ENCODE peak calls at places on chromosome 1, in four cellular contexts. K is dorsolateral prefrontal cortex, J is aorta, V is NT2/D1. F is an unnamed sample.

GRCh38 chr1:56580771-56581170 is 1.4 kb upstream of the PLPP3 start:
- DNase-seq in K (no peak), J (no peak), V (no peak), F (no peak)

GRCh38 chr1:109025691-109026090 is 16.2 kb downstream of the WDR47 start:
- DNase-seq in K (no peak), J (no peak), V (no peak), F (no peak)

GRCh38 chr1:47894718-47895393 is 102.3 kb downstream of the TRABD2B start:
- DNase-seq in K (no peak), J (no peak), V (peak), F (peak)

GRCh38 chr1:203219171-203219570 is 10.3 kb downstream of the CHIT1 start:
- DNase-seq in K (no peak), J (no peak), V (no peak), F (no peak)

GRCh38 chr1:196651637-196652215 is at the start of gene CFH:
- DNase-seq in K (no peak), J (no peak), V (no peak), F (no peak)

GRCh38 chr1:245242989-245243388 is 88.2 kb downstream of the KIF26B start:
- DNase-seq in K (no peak), J (no peak), V (no peak), F (peak)

GRCh38 chr1:38500352-38500751 is 359.2 kb downstream of the RRAGC start:
- DNase-seq in K (no peak), J (no peak), V (no peak), F (no peak)

GRCh38 chr1:212760126-212760823 is 31.3 kb downstream of the NSL1 start:
- DNase-seq in K (no peak), J (no peak), V (peak), F (peak)

GRCh38 chr1:81201779-81202178 is 599.0 kb upstream of the ADGRL2 start:
- DNase-seq in K (no peak), J (no peak), V (no peak), F (no peak)

GRCh38 chr1:19709255-19709765 is 44.6 kb downstream of the HTR6 start:
- DNase-seq in K (no peak), J (no peak), V (no peak), F (no peak)

DNA sequence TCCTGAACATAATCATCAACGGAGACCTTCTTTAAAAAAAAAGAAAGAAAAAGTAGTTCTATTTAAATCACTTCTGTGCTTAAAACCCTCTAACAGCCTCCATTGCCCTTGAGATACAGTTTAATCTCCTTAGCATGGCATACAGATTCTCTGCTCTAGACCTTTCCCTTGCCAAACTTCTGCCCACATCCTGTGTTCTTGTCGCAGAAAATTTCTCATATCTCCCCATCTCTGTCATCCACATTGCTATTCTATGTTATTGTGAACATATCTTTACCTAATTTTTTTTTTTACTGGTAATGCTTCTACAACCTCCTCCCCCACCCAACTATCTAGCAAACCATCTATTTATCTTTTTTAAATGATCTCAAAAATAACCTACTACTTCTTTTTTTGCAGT is 135.7 kb upstream of the PROX1 start:
- DNase-seq in K (no peak), J (no peak), V (no peak), F (no peak)
- H3K4me3 ChIP-seq in K (no peak), J (no peak), V (no peak), F (no peak)

GRCh38 chr1:22529901-22530621 is 33.2 kb upstream of the EPHA8 start:
- DNase-seq in K (no peak), J (peak), V (no peak), F (no peak)

GRCh38 chr1:22533244-22533643 is 30.0 kb upstream of the EPHA8 start:
- DNase-seq in K (no peak), J (no peak), V (no peak), F (no peak)

GRCh38 chr1:22531251-22531650 is 32.0 kb upstream of the EPHA8 start:
- DNase-seq in K (no peak), J (no peak), V (no peak), F (no peak)

GRCh38 chr1:22528451-22528850 is 34.8 kb upstream of the EPHA8 start:
- DNase-seq in K (no peak), J (no peak), V (no peak), F (no peak)

DNA sequence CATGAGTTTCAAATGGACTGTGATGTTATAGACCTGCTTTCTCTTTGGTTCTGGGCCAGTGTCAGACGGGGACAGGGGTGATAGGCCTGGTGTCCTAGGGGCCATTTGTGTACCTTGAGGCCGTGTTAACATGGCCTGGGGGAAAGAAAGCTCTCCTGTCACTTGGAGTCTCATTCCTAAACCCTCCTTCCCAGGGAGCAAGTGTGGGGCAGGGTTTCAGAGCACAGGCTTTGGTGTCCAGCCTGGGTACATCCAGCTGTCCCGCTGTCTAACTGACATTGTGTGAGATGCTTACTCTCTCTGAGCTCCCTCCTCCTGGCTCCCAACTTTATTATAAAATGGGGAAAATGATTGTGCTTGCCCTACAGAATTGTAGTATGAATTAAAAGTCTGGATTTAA is 32.6 kb upstream of the EPHA8 start:
- DNase-seq in K (no peak), J (no peak), V (no peak), F (no peak)
- H3K4me3 ChIP-seq in K (no peak), J (no peak), V (no peak), F (no peak)

DNA sequence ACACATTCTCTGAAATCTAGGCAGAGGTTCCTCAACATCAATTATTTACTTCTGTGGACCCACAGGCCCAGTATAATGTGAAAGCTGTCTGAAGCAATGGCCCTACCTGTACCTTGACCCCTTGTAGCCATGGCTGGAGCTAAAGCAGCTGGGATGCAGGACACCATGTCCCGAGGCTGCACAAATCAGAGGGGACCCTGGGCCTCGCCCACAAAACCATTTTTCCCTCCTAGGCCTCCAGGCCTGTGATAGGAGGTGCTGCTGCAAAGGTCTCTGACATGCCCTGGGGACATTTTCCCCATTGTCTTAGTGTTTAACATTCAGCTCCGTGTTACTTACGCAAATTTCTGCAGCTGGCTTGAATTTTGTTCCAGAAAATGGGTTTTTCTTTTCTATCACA is 110.5 kb downstream of the BRINP3 start:
- DNase-seq in K (no peak), J (no peak), V (no peak), F (no peak)
- H3K4me3 ChIP-seq in K (no peak), J (no peak), V (no peak), F (no peak)

DNA sequence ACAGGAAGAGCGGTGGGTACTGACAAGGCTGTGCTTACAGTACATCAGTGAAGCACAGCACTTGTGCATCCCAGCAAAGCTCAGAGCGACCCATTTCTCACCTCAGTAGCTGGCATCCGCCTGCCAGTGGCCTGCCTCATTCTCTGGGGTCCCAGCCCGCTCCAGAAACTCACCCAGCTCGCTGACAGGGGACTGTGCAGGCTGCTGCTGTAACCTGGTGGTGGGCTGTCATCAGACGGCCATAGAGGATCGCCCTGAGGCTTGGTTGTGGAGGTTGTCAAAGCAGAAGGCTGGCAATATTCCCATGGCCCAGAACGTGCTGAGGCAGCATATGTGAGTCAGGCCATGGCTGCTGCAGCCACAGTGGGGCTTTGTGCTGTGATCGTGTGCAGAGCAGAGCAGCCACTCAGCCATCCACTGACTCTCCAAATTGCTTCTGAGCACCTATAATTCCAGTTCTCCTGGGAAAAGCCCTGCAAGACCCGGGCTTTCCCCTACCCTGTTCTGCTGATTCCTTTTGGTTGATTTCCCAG is 13.6 kb upstream of the GPR137B start:
- DNase-seq in K (no peak), J (no peak), V (no peak), F (no peak)
- H3K4me3 ChIP-seq in K (no peak), J (no peak), V (no peak), F (no peak)

DNA sequence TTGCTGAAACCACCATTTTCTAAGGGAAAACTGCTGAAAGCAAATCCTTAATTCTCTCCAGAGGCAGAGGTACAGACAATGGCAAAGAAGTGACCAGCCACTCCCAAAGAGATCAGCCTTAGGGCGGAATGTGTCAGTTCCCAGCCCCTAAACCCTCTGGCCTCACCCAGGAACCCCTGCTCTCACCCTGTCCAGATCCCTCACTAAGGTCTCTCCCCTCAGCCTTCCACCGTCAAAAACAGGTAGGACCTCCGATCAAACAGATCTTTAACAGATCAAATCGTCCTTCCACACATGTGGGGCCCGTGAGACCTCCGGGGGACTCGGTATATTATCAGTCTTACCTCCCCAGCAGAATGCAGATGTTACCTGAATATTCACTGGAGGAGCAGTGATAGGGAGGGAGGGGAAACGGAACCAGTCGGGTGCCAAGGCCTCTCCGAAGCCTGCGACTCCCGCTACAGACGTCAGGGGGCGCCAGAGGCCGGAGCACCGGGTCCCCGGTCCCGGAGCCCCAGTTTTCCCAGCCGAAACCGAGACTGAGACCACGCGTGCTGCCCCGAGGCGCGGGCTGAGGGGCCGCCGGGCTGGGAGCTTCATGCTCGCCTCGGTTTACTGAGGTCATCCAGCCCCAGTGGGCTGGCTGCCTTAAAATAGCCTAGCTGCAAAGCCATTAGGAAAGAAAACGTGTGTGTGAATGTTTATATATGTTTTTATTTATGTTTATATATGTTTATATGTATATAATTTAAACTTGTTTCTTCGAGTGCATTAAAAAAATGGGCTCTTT is 23.6 kb downstream of the GPA33 start:
- DNase-seq in K (peak), J (peak), V (peak), F (peak)
- H3K4me3 ChIP-seq in K (peak), J (no peak), V (no peak), F (no peak)

F was measured in mucosa of descending colon.